ENCODE peak calls at places on chromosome X, in eight cellular contexts. F is K562, N is H1, V is HCT116, E is GM23338, A is GM12878, X is SK-N-SH, P is HepG2. Y is an unnamed sample.

GRCh38 chrX:18674417-18674787 is 2.5 kb upstream of the RS1 start:
- DNase-seq in F (peak; percentile 27), N (no peak), V (no peak), E (peak; percentile 59), A (no peak), X (peak; percentile 80), P (no peak), Y (peak; percentile 4)

GRCh38 chrX:79259073-79259689 is 108.0 kb downstream of the ITM2A start:
- DNase-seq in F (no peak), N (no peak), V (no peak), E (no peak), A (peak; percentile 99), X (no peak), P (no peak), Y (no peak)

GRCh38 chrX:19543951-19544359 is 28.6 kb upstream of the MAP3K15 start:
- DNase-seq in F (no peak), N (no peak), V (no peak), E (no peak), A (no peak), X (no peak), P (no peak), Y (no peak)

GRCh38 chrX:154738013-154738738 is 12.7 kb downstream of the GAB3 start:
- DNase-seq in F (peak; percentile 29), N (no peak), V (no peak), E (no peak), A (no peak), X (no peak), P (no peak), Y (peak; percentile 87)

GRCh38 chrX:105823092-105823454 is 734 bp downstream of the NRK start:
- DNase-seq in F (no peak), N (no peak), V (no peak), E (no peak), A (no peak), X (peak; percentile 7), P (no peak), Y (no peak)

GRCh38 chrX:107673933-107674479 is 45.7 kb downstream of the PRPS1 start:
- DNase-seq in F (peak; percentile 50), N (no peak), V (no peak), E (peak; percentile 36), A (peak; percentile 79), X (no peak), P (no peak), Y (peak; percentile 67)

GRCh38 chrX:134625315-134625718 is 33.0 kb downstream of the PLAC1 start:
- DNase-seq in F (no peak), N (no peak), V (no peak), E (no peak), A (no peak), X (no peak), P (no peak), Y (peak; percentile 26)

GRCh38 chrX:154013614-154014360 is 5.9 kb downstream of the IRAK1 start:
- DNase-seq in F (peak; percentile 72), N (no peak), V (no peak), E (peak; percentile 64), A (no peak), X (peak; percentile 88), P (no peak), Y (peak; percentile 34)

GRCh38 chrX:39602226-39602625 is 495.5 kb downstream of the BCOR start:
- DNase-seq in F (no peak), N (no peak), V (no peak), E (no peak), A (no peak), X (no peak), P (no peak), Y (no peak)

GRCh38 chrX:54178100-54178940 is 4.7 kb downstream of the FAM120C start:
- DNase-seq in F (no peak), N (no peak), V (no peak), E (no peak), A (no peak), X (no peak), P (peak; percentile 12), Y (peak; percentile 64)

GRCh38 chrX:72102760-72103159 is 29.0 kb downstream of the RTL5 start:
- DNase-seq in F (no peak), N (no peak), V (no peak), E (no peak), A (no peak), X (no peak), P (no peak), Y (peak; percentile 32)

DNA sequence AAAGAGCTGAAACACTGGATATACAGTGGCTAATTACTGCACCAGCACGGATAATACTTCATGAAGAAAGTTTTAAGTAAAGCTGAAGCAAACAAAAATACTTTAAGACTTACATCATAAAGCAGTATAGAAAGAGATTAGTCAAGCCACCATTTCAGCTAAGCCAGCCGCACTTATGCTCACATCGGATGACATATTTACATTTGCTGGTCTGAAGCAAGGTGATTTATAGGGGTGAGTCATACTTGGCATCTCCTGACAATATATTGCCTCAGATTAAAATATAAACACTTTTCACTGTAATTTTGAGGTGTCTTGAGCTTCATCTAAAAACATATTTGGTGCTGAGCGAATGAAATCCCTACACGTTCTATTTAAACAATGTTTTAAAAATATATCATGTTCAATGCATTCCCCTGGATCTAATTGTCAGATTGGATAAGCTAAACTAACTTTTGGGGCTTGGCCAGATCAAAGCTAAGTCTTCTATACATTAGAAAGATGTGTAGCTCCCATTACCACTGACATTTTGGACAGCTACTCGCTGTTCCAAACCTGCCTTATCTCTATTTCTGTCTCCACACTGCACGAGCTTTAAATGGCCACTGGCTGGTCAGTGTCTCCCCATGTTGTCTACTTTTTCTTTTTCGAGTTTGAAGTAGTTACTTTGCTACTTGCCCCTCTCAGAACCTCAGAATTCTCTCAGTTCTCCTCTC is 103.2 kb downstream of the VCX2 start:
- DNase-seq in F (peak; percentile 2), N (no peak), V (no peak), E (no peak), A (no peak), X (no peak), P (no peak), Y (no peak)
- H3K27ac ChIP-seq in F (no peak overlapping the region), N (no peak overlapping the region), V (no peak overlapping the region), E (no peak overlapping the region), A (no peak overlapping the region), X (no peak overlapping the region), P (no peak overlapping the region), Y (no peak overlapping the region)

GRCh38 chrX:68694429-68695205 is 47.2 kb downstream of the STARD8 start:
- DNase-seq in F (peak; percentile 35), N (no peak), V (no peak), E (no peak), A (no peak), X (no peak), P (no peak), Y (no peak)

GRCh38 chrX:68695206-68695845 is 47.9 kb downstream of the STARD8 start:
- DNase-seq in F (no peak), N (no peak), V (no peak), E (no peak), A (no peak), X (no peak), P (no peak), Y (no peak)

GRCh38 chrX:68697465-68698125 is 50.1 kb downstream of the STARD8 start:
- DNase-seq in F (peak; percentile 63), N (no peak), V (no peak), E (no peak), A (no peak), X (no peak), P (no peak), Y (peak; percentile 53)

GRCh38 chrX:68697036-68697435 is 49.6 kb downstream of the STARD8 start:
- DNase-seq in F (no peak), N (no peak), V (no peak), E (no peak), A (no peak), X (no peak), P (no peak), Y (peak; percentile 44)

DNA sequence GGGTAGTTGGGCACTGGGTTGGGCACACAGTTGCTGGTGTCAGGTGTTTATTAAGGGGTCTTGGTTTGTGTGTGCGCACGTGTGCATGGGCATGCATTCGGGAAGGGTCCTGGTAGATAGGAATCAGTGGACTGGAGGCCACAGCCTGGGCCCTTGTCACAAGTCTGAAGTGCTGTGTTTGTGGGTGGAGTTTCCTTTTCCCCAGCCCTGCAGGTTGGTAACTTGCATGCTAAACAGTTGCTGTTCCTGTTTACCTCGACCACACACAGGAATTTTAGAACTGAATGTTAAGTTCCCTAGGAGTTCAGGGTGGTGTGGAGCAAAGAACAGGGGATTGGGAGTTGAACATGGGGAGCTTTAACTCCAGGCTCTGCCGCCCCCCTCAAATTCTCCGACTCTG is 48.8 kb downstream of the STARD8 start:
- DNase-seq in F (no peak), N (no peak), V (no peak), E (no peak), A (no peak), X (no peak), P (no peak), Y (no peak)
- TF ChIP-seq POLR2AphosphoS5 in F (no peak), N (no peak), V (no peak), E (no peak), A (no peak), X (no peak), P (no peak), Y (no peak)

DNA sequence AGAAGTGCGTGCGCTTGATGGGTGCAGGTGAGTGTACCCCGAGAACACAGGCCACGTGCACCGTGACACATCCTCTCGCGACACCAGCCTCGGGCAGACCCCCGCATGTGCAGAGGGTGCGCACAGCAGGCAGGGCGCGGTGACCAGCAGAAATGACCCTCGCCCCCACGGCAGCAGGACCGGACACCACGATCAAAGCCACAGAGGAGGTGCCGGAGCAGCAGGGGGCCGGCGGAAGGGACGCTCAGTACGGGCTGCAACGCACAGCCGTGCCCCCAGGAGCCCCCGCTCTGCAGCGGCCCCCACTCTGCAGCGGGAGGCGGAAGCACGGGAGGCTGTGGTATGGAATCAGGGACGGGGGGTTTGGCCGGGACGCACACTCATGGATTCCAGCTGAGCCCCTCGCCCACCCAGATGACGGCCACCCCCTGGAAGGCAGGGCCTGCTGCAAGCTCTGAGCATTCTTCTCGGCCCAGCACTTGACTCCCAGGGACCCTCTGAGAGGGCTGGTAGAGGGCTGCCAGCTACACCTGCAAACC is 17.1 kb downstream of the PPP2R3B start:
- DNase-seq in F (no peak), N (no peak), V (no peak), E (no peak), A (no peak), X (no peak), P (no peak), Y (no peak)
- H3K4me2 ChIP-seq in F (peak overlapping the region; percentile 25), N (peak overlapping the region; percentile 41), V (no peak overlapping the region), E (peak overlapping the region; percentile 21), A (no peak overlapping the region), X (peak overlapping the region; percentile 33), P (no peak overlapping the region), Y (no peak overlapping the region)

GRCh38 chrX:71103110-71103983 is 3.2 kb downstream of the CXorf65 start:
- DNase-seq in F (peak; percentile 94), N (peak; percentile 43), V (no peak), E (peak; percentile 80), A (no peak), X (peak; percentile 64), P (no peak), Y (no peak)

GRCh38 chrX:71099736-71100135 is 4.1 kb downstream of the FOXO4 start:
- DNase-seq in F (no peak), N (peak; percentile 47), V (no peak), E (peak; percentile 85), A (no peak), X (no peak), P (no peak), Y (no peak)

GRCh38 chrX:71100581-71101505 is 5.2 kb downstream of the FOXO4 start:
- DNase-seq in F (peak; percentile 40), N (no peak), V (no peak), E (no peak), A (no peak), X (no peak), P (no peak), Y (no peak)

GRCh38 chrX:71098951-71099506 is 3.4 kb downstream of the FOXO4 start:
- DNase-seq in F (no peak), N (no peak), V (no peak), E (peak; percentile 62), A (no peak), X (no peak), P (no peak), Y (no peak)

GRCh38 chrX:71102292-71102691 is 4.2 kb downstream of the CXorf65 start:
- DNase-seq in F (peak; percentile 49), N (no peak), V (no peak), E (no peak), A (no peak), X (peak; percentile 34), P (no peak), Y (no peak)
- H3K27ac ChIP-seq in F (peak overlapping the region; percentile 91), N (no peak overlapping the region), V (no peak overlapping the region), E (peak overlapping the region; percentile 88), A (no peak overlapping the region), X (no peak overlapping the region), P (no peak overlapping the region), Y (no peak overlapping the region)

Y was measured in endothelial cell of umbilical vein.